ENCODE peak calls at places on chromosome 1, in nine cellular contexts. R, T, F, W, X, H, M, I and Q are unnamed samples.

GRCh38 chr1:67724928-67725560 is 40.0 kb downstream of the GADD45A start:
- DNase-seq in R (no peak), T (peak; percentile 37), F (peak; percentile 54), W (no peak), X (peak; percentile 55), H (no peak), M (peak; percentile 59), I (no peak), Q (no peak)

GRCh38 chr1:15188145-15188544 is 34.6 kb downstream of the TMEM51 start:
- DNase-seq in R (peak; percentile 58), T (no peak), F (no peak), W (no peak), X (no peak), H (no peak), M (no peak), I (no peak), Q (no peak)

GRCh38 chr1:88454781-88455180 is 229.3 kb upstream of the PKN2 start:
- DNase-seq in R (no peak), T (no peak), F (no peak), W (no peak), X (no peak), H (no peak), M (no peak), I (no peak), Q (no peak)

GRCh38 chr1:93616221-93616995 is 65.2 kb downstream of the BCAR3 start:
- DNase-seq in R (no peak), T (no peak), F (no peak), W (no peak), X (peak; percentile 28), H (no peak), M (no peak), I (no peak), Q (no peak)

GRCh38 chr1:53837924-53838653 is at the start of gene NDC1:
- DNase-seq in R (peak; percentile 89), T (peak; percentile 89), F (peak; percentile 93), W (peak; percentile 95), X (peak; percentile 91), H (peak; percentile 83), M (peak; percentile 90), I (peak; percentile 93), Q (peak; percentile 93)

GRCh38 chr1:205610036-205610435 is 21.8 kb downstream of the ELK4 start:
- DNase-seq in R (no peak), T (no peak), F (no peak), W (no peak), X (no peak), H (no peak), M (no peak), I (no peak), Q (no peak)

GRCh38 chr1:19013826-19014548 is 57.5 kb upstream of the IFFO2 start:
- DNase-seq in R (no peak), T (no peak), F (no peak), W (no peak), X (no peak), H (no peak), M (no peak), I (no peak), Q (no peak)

GRCh38 chr1:97304366-97304765 is 582.8 kb downstream of the PTBP2 start:
- DNase-seq in R (no peak), T (no peak), F (no peak), W (no peak), X (no peak), H (no peak), M (no peak), I (no peak), Q (no peak)

GRCh38 chr1:14875781-14876564 is 277.5 kb downstream of the KAZN start:
- DNase-seq in R (peak; percentile 47), T (no peak), F (no peak), W (no peak), X (no peak), H (no peak), M (no peak), I (no peak), Q (no peak)

GRCh38 chr1:110542730-110543129 is 23.8 kb upstream of the KCNA10 start:
- DNase-seq in R (no peak), T (no peak), F (no peak), W (peak; percentile 75), X (no peak), H (no peak), M (no peak), I (no peak), Q (no peak)

GRCh38 chr1:166167395-166167922 is 658 bp upstream of the FAM78B start:
- DNase-seq in R (no peak), T (no peak), F (no peak), W (no peak), X (no peak), H (no peak), M (no peak), I (no peak), Q (no peak)

GRCh38 chr1:156090822-156091188 is 8.5 kb upstream of the MEX3A start:
- DNase-seq in R (peak; percentile 91), T (peak; percentile 85), F (peak; percentile 93), W (peak; percentile 92), X (peak; percentile 84), H (peak; percentile 78), M (peak; percentile 87), I (peak; percentile 89), Q (peak; percentile 87)

GRCh38 chr1:172275478-172275877 is 145.0 kb upstream of the C1orf105 start:
- DNase-seq in R (no peak), T (no peak), F (no peak), W (no peak), X (no peak), H (no peak), M (no peak), I (no peak), Q (no peak)

GRCh38 chr1:112507896-112508241 is 896 bp upstream of the WNT2B start:
- DNase-seq in R (no peak), T (no peak), F (no peak), W (peak; percentile 22), X (no peak), H (no peak), M (no peak), I (no peak), Q (no peak)

GRCh38 chr1:198845851-198846250 is 207.0 kb downstream of the PTPRC start:
- DNase-seq in R (no peak), T (no peak), F (no peak), W (no peak), X (no peak), H (no peak), M (no peak), I (no peak), Q (no peak)

GRCh38 chr1:109535481-109535880 is 4.2 kb upstream of the GPR61 start:
- DNase-seq in R (no peak), T (no peak), F (no peak), W (no peak), X (no peak), H (no peak), M (no peak), I (no peak), Q (no peak)

GRCh38 chr1:3122311-3122710 is 53.3 kb downstream of the PRDM16 start:
- DNase-seq in R (no peak), T (no peak), F (no peak), W (no peak), X (no peak), H (no peak), M (no peak), I (no peak), Q (no peak)

GRCh38 chr1:3119061-3119460 is 50.1 kb downstream of the PRDM16 start:
- DNase-seq in R (no peak), T (no peak), F (no peak), W (no peak), X (no peak), H (no peak), M (no peak), I (no peak), Q (no peak)

GRCh38 chr1:3121401-3122215 is 52.6 kb downstream of the PRDM16 start:
- DNase-seq in R (no peak), T (no peak), F (no peak), W (no peak), X (no peak), H (no peak), M (no peak), I (no peak), Q (no peak)

GRCh38 chr1:3119748-3120524 is 50.9 kb downstream of the PRDM16 start:
- DNase-seq in R (no peak), T (no peak), F (no peak), W (no peak), X (no peak), H (no peak), M (no peak), I (no peak), Q (no peak)

DNA sequence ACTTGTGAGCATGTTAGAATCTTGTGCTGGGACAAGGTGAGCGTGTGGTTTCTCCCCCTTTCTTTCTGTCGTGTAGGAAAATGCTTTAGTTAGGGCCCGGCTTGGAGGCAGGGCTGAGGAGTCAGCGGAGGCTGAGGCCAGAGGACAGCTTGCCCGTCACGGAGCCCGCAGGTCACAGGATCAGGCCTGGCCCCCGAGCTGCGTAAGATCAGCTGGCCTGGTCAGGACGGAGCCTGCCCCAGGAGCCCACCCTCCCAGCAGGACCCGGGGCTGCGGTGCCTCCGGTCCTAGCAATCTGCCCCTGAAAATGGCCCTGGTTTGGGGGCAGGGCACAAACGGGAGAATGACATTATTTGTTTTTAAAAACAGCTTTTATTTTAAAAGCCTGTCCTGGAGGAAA is 52.0 kb downstream of the PRDM16 start:
- DNase-seq in R (no peak), T (no peak), F (no peak), W (no peak), X (no peak), H (no peak), M (no peak), I (no peak), Q (no peak)
- H3K9me3 ChIP-seq in R (no peaks in the 10 kb centered on the region), T (no peaks in the 10 kb centered on the region), F (no peaks in the 10 kb centered on the region), W (no peaks in the 10 kb centered on the region), X (no peaks in the 10 kb centered on the region), H (no peaks in the 10 kb centered on the region), M (no peaks in the 10 kb centered on the region), I (no peaks in the 10 kb centered on the region), Q (peaks cover 4% of the 10 kb centered on the region)

DNA sequence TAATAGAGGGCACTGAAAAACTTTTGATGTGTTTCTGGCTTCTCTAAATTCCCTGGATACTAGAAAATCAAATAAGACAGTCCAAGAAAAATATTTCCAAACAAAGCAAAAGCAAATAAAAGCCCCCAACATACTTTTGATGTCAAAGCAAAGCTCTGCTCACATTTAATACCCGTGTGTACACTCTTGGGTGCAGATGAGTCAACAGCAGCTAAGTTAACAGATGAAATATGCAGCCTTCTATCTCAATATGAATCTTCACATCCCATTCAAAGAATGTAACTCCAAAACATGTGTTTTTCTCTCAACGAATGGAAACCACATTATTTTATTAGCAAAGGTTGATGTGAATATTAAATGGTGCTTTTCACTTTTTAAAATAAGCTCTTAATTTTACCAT is 230.4 kb downstream of the CENPF start:
- DNase-seq in R (no peak), T (no peak), F (no peak), W (no peak), X (no peak), H (no peak), M (no peak), I (no peak), Q (no peak)
- H3K9me3 ChIP-seq in R (no peaks in the 10 kb centered on the region), T (no peaks in the 10 kb centered on the region), F (no peaks in the 10 kb centered on the region), W (no peaks in the 10 kb centered on the region), X (no peaks in the 10 kb centered on the region), H (no peaks in the 10 kb centered on the region), M (no peaks in the 10 kb centered on the region), I (peaks cover 2% of the 10 kb centered on the region), Q (no peaks in the 10 kb centered on the region)

GRCh38 chr1:203985676-203986075 is 87.2 kb upstream of the SOX13 start:
- DNase-seq in R (no peak), T (no peak), F (no peak), W (no peak), X (no peak), H (no peak), M (no peak), I (no peak), Q (no peak)
- H3K9me3 ChIP-seq in R (no peaks in the 10 kb centered on the region), T (no peaks in the 10 kb centered on the region), F (no peaks in the 10 kb centered on the region), W (no peaks in the 10 kb centered on the region), X (no peaks in the 10 kb centered on the region), H (no peaks in the 10 kb centered on the region), M (no peaks in the 10 kb centered on the region), I (no peaks in the 10 kb centered on the region), Q (no peaks in the 10 kb centered on the region)

GRCh38 chr1:45111239-45111638 is 95.2 kb downstream of the ZSWIM5 start:
- DNase-seq in R (no peak), T (no peak), F (no peak), W (no peak), X (no peak), H (no peak), M (no peak), I (no peak), Q (no peak)
- H3K9me3 ChIP-seq in R (no peaks in the 10 kb centered on the region), T (peaks cover 8% of the 10 kb centered on the region), F (no peaks in the 10 kb centered on the region), W (no peaks in the 10 kb centered on the region), X (no peaks in the 10 kb centered on the region), H (no peaks in the 10 kb centered on the region), M (no peaks in the 10 kb centered on the region), I (no peaks in the 10 kb centered on the region), Q (no peaks in the 10 kb centered on the region)